ENCODE peak calls at places on chromosomes 7 and 10, in eight cellular contexts. One of them, this sample, is unnamed.

GRCh38 chr10:71629131-71629530 is 90.4 kb downstream of the C10orf105 start:
- DNase-seq in fibroblast of lung: no peak
- DNase-seq in A172: no peak
- DNase-seq in astrocyte of the hippocampus: peak
- DNase-seq in activated CD8-positive, alpha-beta memory T cell treated with anti-CD3 and anti-CD28 coated beads, Interleukin-2, amount 50 U/mL, for 48 hours: no peak
- DNase-seq in T-helper 9 cell: no peak
- DNase-seq in hypothalamus: no peak
- DNase-seq in Daoy: no peak
- DNase-seq in this sample: no peak

GRCh38 chr7:123769371-123769770 is 20.6 kb upstream of the WASL start:
- DNase-seq in fibroblast of lung: peak
- DNase-seq in activated CD8-positive, alpha-beta memory T cell treated with anti-CD3 and anti-CD28 coated beads, Interleukin-2, amount 50 U/mL, for 48 hours: no peak
- DNase-seq in T-helper 9 cell: no peak
- DNase-seq in astrocyte of the hippocampus: peak
- DNase-seq in A172: peak
- DNase-seq in hypothalamus: peak
- DNase-seq in Daoy: peak
- DNase-seq in this sample: no peak

GRCh38 chr10:103895458-103896186 is 22.4 kb downstream of the STN1 start:
- DNase-seq in activated CD8-positive, alpha-beta memory T cell treated with anti-CD3 and anti-CD28 coated beads, Interleukin-2, amount 50 U/mL, for 48 hours: no peak
- DNase-seq in T-helper 9 cell: no peak
- DNase-seq in Daoy: peak
- DNase-seq in astrocyte of the hippocampus: peak
- DNase-seq in hypothalamus: no peak
- DNase-seq in fibroblast of lung: peak
- DNase-seq in A172: peak
- DNase-seq in this sample: no peak

GRCh38 chr10:51369903-51370302 is 295.6 kb downstream of the PRKG1 start:
- DNase-seq in astrocyte of the hippocampus: no peak
- DNase-seq in A172: no peak
- DNase-seq in fibroblast of lung: peak
- DNase-seq in activated CD8-positive, alpha-beta memory T cell treated with anti-CD3 and anti-CD28 coated beads, Interleukin-2, amount 50 U/mL, for 48 hours: no peak
- DNase-seq in Daoy: peak
- DNase-seq in T-helper 9 cell: no peak
- DNase-seq in hypothalamus: no peak
- DNase-seq in this sample: no peak

GRCh38 chr10:69124558-69125121 is 662 bp downstream of the VPS26A start:
- DNase-seq in A172: peak
- DNase-seq in Daoy: peak
- DNase-seq in activated CD8-positive, alpha-beta memory T cell treated with anti-CD3 and anti-CD28 coated beads, Interleukin-2, amount 50 U/mL, for 48 hours: peak
- DNase-seq in astrocyte of the hippocampus: peak
- DNase-seq in T-helper 9 cell: peak
- DNase-seq in hypothalamus: no peak
- DNase-seq in fibroblast of lung: peak
- DNase-seq in this sample: peak

GRCh38 chr7:79293655-79294142 is 159.8 kb downstream of the MAGI2 start:
- DNase-seq in T-helper 9 cell: no peak
- DNase-seq in astrocyte of the hippocampus: peak
- DNase-seq in activated CD8-positive, alpha-beta memory T cell treated with anti-CD3 and anti-CD28 coated beads, Interleukin-2, amount 50 U/mL, for 48 hours: no peak
- DNase-seq in fibroblast of lung: peak
- DNase-seq in Daoy: peak
- DNase-seq in hypothalamus: no peak
- DNase-seq in A172: peak
- DNase-seq in this sample: no peak

GRCh38 chr7:90594791-90595317 is 1.3 kb upstream of the CDK14 start:
- DNase-seq in A172: peak
- DNase-seq in activated CD8-positive, alpha-beta memory T cell treated with anti-CD3 and anti-CD28 coated beads, Interleukin-2, amount 50 U/mL, for 48 hours: no peak
- DNase-seq in astrocyte of the hippocampus: peak
- DNase-seq in Daoy: peak
- DNase-seq in T-helper 9 cell: no peak
- DNase-seq in hypothalamus: no peak
- DNase-seq in fibroblast of lung: peak
- DNase-seq in this sample: no peak

GRCh38 chr7:14691597-14692203 is 210.9 kb downstream of the DGKB start:
- DNase-seq in A172: peak
- DNase-seq in astrocyte of the hippocampus: peak
- DNase-seq in hypothalamus: peak
- DNase-seq in fibroblast of lung: peak
- DNase-seq in Daoy: peak
- DNase-seq in activated CD8-positive, alpha-beta memory T cell treated with anti-CD3 and anti-CD28 coated beads, Interleukin-2, amount 50 U/mL, for 48 hours: peak
- DNase-seq in T-helper 9 cell: peak
- DNase-seq in this sample: no peak

GRCh38 chr10:78410046-78410965 is 376.6 kb downstream of the RPS24 start:
- DNase-seq in T-helper 9 cell: no peak
- DNase-seq in activated CD8-positive, alpha-beta memory T cell treated with anti-CD3 and anti-CD28 coated beads, Interleukin-2, amount 50 U/mL, for 48 hours: peak
- DNase-seq in fibroblast of lung: no peak
- DNase-seq in Daoy: no peak
- DNase-seq in hypothalamus: no peak
- DNase-seq in astrocyte of the hippocampus: no peak
- DNase-seq in A172: no peak
- DNase-seq in this sample: no peak

GRCh38 chr10:132548106-132548823 is 10.7 kb downstream of the INPP5A start:
- DNase-seq in A172: no peak
- DNase-seq in Daoy: no peak
- DNase-seq in T-helper 9 cell: no peak
- DNase-seq in activated CD8-positive, alpha-beta memory T cell treated with anti-CD3 and anti-CD28 coated beads, Interleukin-2, amount 50 U/mL, for 48 hours: peak
- DNase-seq in fibroblast of lung: no peak
- DNase-seq in astrocyte of the hippocampus: no peak
- DNase-seq in hypothalamus: no peak
- DNase-seq in this sample: no peak

GRCh38 chr7:99514050-99514449 is 9.6 kb downstream of the ZKSCAN5 start:
- DNase-seq in fibroblast of lung: peak
- DNase-seq in activated CD8-positive, alpha-beta memory T cell treated with anti-CD3 and anti-CD28 coated beads, Interleukin-2, amount 50 U/mL, for 48 hours: no peak
- DNase-seq in T-helper 9 cell: no peak
- DNase-seq in Daoy: no peak
- DNase-seq in astrocyte of the hippocampus: no peak
- DNase-seq in A172: no peak
- DNase-seq in hypothalamus: no peak
- DNase-seq in this sample: no peak

GRCh38 chr10:121702351-121703320 is 104.4 kb upstream of the FGFR2 start:
- DNase-seq in astrocyte of the hippocampus: peak
- DNase-seq in hypothalamus: no peak
- DNase-seq in fibroblast of lung: no peak
- DNase-seq in Daoy: peak
- DNase-seq in activated CD8-positive, alpha-beta memory T cell treated with anti-CD3 and anti-CD28 coated beads, Interleukin-2, amount 50 U/mL, for 48 hours: no peak
- DNase-seq in T-helper 9 cell: no peak
- DNase-seq in A172: peak
- DNase-seq in this sample: no peak

GRCh38 chr7:35465791-35466336 is 212.0 kb upstream of the TBX20 start:
- DNase-seq in fibroblast of lung: no peak
- DNase-seq in hypothalamus: no peak
- DNase-seq in T-helper 9 cell: no peak
- DNase-seq in A172: no peak
- DNase-seq in activated CD8-positive, alpha-beta memory T cell treated with anti-CD3 and anti-CD28 coated beads, Interleukin-2, amount 50 U/mL, for 48 hours: no peak
- DNase-seq in Daoy: no peak
- DNase-seq in astrocyte of the hippocampus: no peak
- DNase-seq in this sample: no peak

GRCh38 chr10:129740532-129741279 is 223.4 kb downstream of the EBF3 start:
- DNase-seq in activated CD8-positive, alpha-beta memory T cell treated with anti-CD3 and anti-CD28 coated beads, Interleukin-2, amount 50 U/mL, for 48 hours: no peak
- DNase-seq in astrocyte of the hippocampus: no peak
- DNase-seq in A172: no peak
- DNase-seq in Daoy: no peak
- DNase-seq in T-helper 9 cell: no peak
- DNase-seq in hypothalamus: no peak
- DNase-seq in fibroblast of lung: no peak
- DNase-seq in this sample: no peak

GRCh38 chr10:96321822-96322221 is 17.6 kb downstream of the DNTT start:
- DNase-seq in astrocyte of the hippocampus: no peak
- DNase-seq in T-helper 9 cell: no peak
- DNase-seq in fibroblast of lung: no peak
- DNase-seq in activated CD8-positive, alpha-beta memory T cell treated with anti-CD3 and anti-CD28 coated beads, Interleukin-2, amount 50 U/mL, for 48 hours: no peak
- DNase-seq in Daoy: no peak
- DNase-seq in A172: no peak
- DNase-seq in hypothalamus: no peak
- DNase-seq in this sample: no peak

GRCh38 chr7:27113991-27114866 is 11.7 kb upstream of the HOXA2 start:
- DNase-seq in astrocyte of the hippocampus: no peak
- DNase-seq in A172: peak
- DNase-seq in activated CD8-positive, alpha-beta memory T cell treated with anti-CD3 and anti-CD28 coated beads, Interleukin-2, amount 50 U/mL, for 48 hours: no peak
- DNase-seq in Daoy: peak
- DNase-seq in fibroblast of lung: peak
- DNase-seq in hypothalamus: no peak
- DNase-seq in T-helper 9 cell: no peak
- DNase-seq in this sample: no peak

GRCh38 chr10:5590816-5591215 is 66.1 kb downstream of the CALML3 start:
- DNase-seq in A172: no peak
- DNase-seq in activated CD8-positive, alpha-beta memory T cell treated with anti-CD3 and anti-CD28 coated beads, Interleukin-2, amount 50 U/mL, for 48 hours: no peak
- DNase-seq in Daoy: no peak
- DNase-seq in astrocyte of the hippocampus: no peak
- DNase-seq in fibroblast of lung: no peak
- DNase-seq in hypothalamus: no peak
- DNase-seq in T-helper 9 cell: no peak
- DNase-seq in this sample: no peak

GRCh38 chr10:36624551-36625100 is 500.8 kb upstream of the ANKRD30A start:
- DNase-seq in A172: no peak
- DNase-seq in hypothalamus: no peak
- DNase-seq in activated CD8-positive, alpha-beta memory T cell treated with anti-CD3 and anti-CD28 coated beads, Interleukin-2, amount 50 U/mL, for 48 hours: no peak
- DNase-seq in fibroblast of lung: no peak
- DNase-seq in astrocyte of the hippocampus: no peak
- DNase-seq in Daoy: no peak
- DNase-seq in T-helper 9 cell: no peak
- DNase-seq in this sample: no peak

GRCh38 chr10:104650072-104650471 is 9.0 kb downstream of the SORCS3 start:
- DNase-seq in fibroblast of lung: no peak
- DNase-seq in T-helper 9 cell: no peak
- DNase-seq in Daoy: no peak
- DNase-seq in A172: no peak
- DNase-seq in astrocyte of the hippocampus: peak
- DNase-seq in activated CD8-positive, alpha-beta memory T cell treated with anti-CD3 and anti-CD28 coated beads, Interleukin-2, amount 50 U/mL, for 48 hours: no peak
- DNase-seq in hypothalamus: no peak
- DNase-seq in this sample: no peak

GRCh38 chr7:101382937-101383336 is 20.3 kb downstream of the COL26A1 start:
- DNase-seq in activated CD8-positive, alpha-beta memory T cell treated with anti-CD3 and anti-CD28 coated beads, Interleukin-2, amount 50 U/mL, for 48 hours: no peak
- DNase-seq in hypothalamus: no peak
- DNase-seq in T-helper 9 cell: no peak
- DNase-seq in A172: no peak
- DNase-seq in astrocyte of the hippocampus: no peak
- DNase-seq in Daoy: no peak
- DNase-seq in fibroblast of lung: no peak
- DNase-seq in this sample: no peak

GRCh38 chr10:116669080-116669479 is 48.3 kb downstream of the PNLIPRP2 start:
- DNase-seq in activated CD8-positive, alpha-beta memory T cell treated with anti-CD3 and anti-CD28 coated beads, Interleukin-2, amount 50 U/mL, for 48 hours: no peak
- DNase-seq in astrocyte of the hippocampus: no peak
- DNase-seq in A172: no peak
- DNase-seq in fibroblast of lung: no peak
- DNase-seq in Daoy: no peak
- DNase-seq in hypothalamus: no peak
- DNase-seq in T-helper 9 cell: no peak
- DNase-seq in this sample: no peak

GRCh38 chr10:12717981-12718707 is 283.4 kb downstream of the CCDC3 start:
- DNase-seq in fibroblast of lung: peak
- DNase-seq in Daoy: no peak
- DNase-seq in hypothalamus: no peak
- DNase-seq in astrocyte of the hippocampus: peak
- DNase-seq in A172: no peak
- DNase-seq in activated CD8-positive, alpha-beta memory T cell treated with anti-CD3 and anti-CD28 coated beads, Interleukin-2, amount 50 U/mL, for 48 hours: peak
- DNase-seq in T-helper 9 cell: no peak
- DNase-seq in this sample: no peak

GRCh38 chr7:77269360-77270075 is 69.9 kb upstream of the FGL2 start:
- DNase-seq in astrocyte of the hippocampus: no peak
- DNase-seq in Daoy: no peak
- DNase-seq in hypothalamus: no peak
- DNase-seq in A172: no peak
- DNase-seq in fibroblast of lung: no peak
- DNase-seq in activated CD8-positive, alpha-beta memory T cell treated with anti-CD3 and anti-CD28 coated beads, Interleukin-2, amount 50 U/mL, for 48 hours: no peak
- DNase-seq in T-helper 9 cell: no peak
- DNase-seq in this sample: no peak

GRCh38 chr10:58508316-58508715 is 4.4 kb upstream of the BICC1 start:
- DNase-seq in fibroblast of lung: peak
- DNase-seq in hypothalamus: no peak
- DNase-seq in activated CD8-positive, alpha-beta memory T cell treated with anti-CD3 and anti-CD28 coated beads, Interleukin-2, amount 50 U/mL, for 48 hours: no peak
- DNase-seq in A172: no peak
- DNase-seq in astrocyte of the hippocampus: no peak
- DNase-seq in Daoy: no peak
- DNase-seq in T-helper 9 cell: no peak
- DNase-seq in this sample: no peak

GRCh38 chr7:137903382-137904169 is 56.8 kb upstream of the DGKI start:
- DNase-seq in A172: peak
- DNase-seq in astrocyte of the hippocampus: peak
- DNase-seq in activated CD8-positive, alpha-beta memory T cell treated with anti-CD3 and anti-CD28 coated beads, Interleukin-2, amount 50 U/mL, for 48 hours: peak
- DNase-seq in fibroblast of lung: peak
- DNase-seq in Daoy: peak
- DNase-seq in T-helper 9 cell: peak
- DNase-seq in hypothalamus: peak
- DNase-seq in this sample: peak

GRCh38 chr10:129785536-129785981 is 178.5 kb downstream of the EBF3 start:
- DNase-seq in A172: no peak
- DNase-seq in T-helper 9 cell: no peak
- DNase-seq in Daoy: no peak
- DNase-seq in fibroblast of lung: no peak
- DNase-seq in astrocyte of the hippocampus: no peak
- DNase-seq in activated CD8-positive, alpha-beta memory T cell treated with anti-CD3 and anti-CD28 coated beads, Interleukin-2, amount 50 U/mL, for 48 hours: peak
- DNase-seq in hypothalamus: no peak
- DNase-seq in this sample: no peak

This sample was measured in central memory CD8-positive, alpha-beta T cell.